ENCODE peak calls at places on chromosomes 16 and 17, in five cellular contexts. H, C, J, P and Q are unnamed samples.

GRCh38 chr16:22924492-22924891 is 110.5 kb downstream of the HS3ST2 start:
- DNase-seq in J (no peak), C (no peak), H (no peak), P (no peak), Q (no peak)

GRCh38 chr16:11374255-11374654 is 29.0 kb downstream of the RMI2 start:
- DNase-seq in J (no peak), P (no peak), H (no peak), C (peak; percentile 37), Q (no peak)

GRCh38 chr17:47952181-47953021 is 5.3 kb downstream of the PRR15L start:
- DNase-seq in H (no peak), J (no peak), P (no peak), C (no peak), Q (no peak)

GRCh38 chr16:72043539-72043938 is 10.8 kb upstream of the HP start:
- DNase-seq in C (no peak), H (no peak), P (no peak), J (no peak), Q (no peak)

GRCh38 chr16:81700071-81700779 is 78.9 kb upstream of the PLCG2 start:
- DNase-seq in C (no peak), H (no peak), P (no peak), J (no peak), Q (no peak)

GRCh38 chr17:44865231-44865660 is 17.6 kb downstream of the HIGD1B start:
- DNase-seq in H (peak; percentile 74), J (peak; percentile 79), P (peak; percentile 77), C (peak; percentile 80), Q (peak; percentile 34)

GRCh38 chr17:79606487-79606886 is 4.4 kb downstream of the RBFOX3 start:
- DNase-seq in H (no peak), C (no peak), J (no peak), P (no peak), Q (no peak)

GRCh38 chr17:79298801-79299200 is 224.2 kb downstream of the ENGASE start:
- DNase-seq in P (no peak), C (no peak), J (no peak), H (no peak), Q (no peak)

GRCh38 chr16:72189865-72190371 is 18.0 kb upstream of the PMFBP1 start:
- DNase-seq in H (no peak), J (no peak), P (no peak), C (peak; percentile 78), Q (no peak)

GRCh38 chr16:20844054-20844453 is 37.7 kb downstream of the REXO5 start:
- DNase-seq in H (no peak), P (no peak), C (no peak), J (no peak), Q (no peak)

GRCh38 chr17:40557531-40558299 is 7.6 kb downstream of the CCR7 start:
- DNase-seq in J (no peak), P (peak; percentile 65), C (no peak), H (no peak), Q (no peak)

GRCh38 chr16:78179666-78180065 is 80.2 kb downstream of the WWOX start:
- DNase-seq in C (no peak), H (no peak), P (no peak), J (no peak), Q (no peak)

GRCh38 chr17:58643147-58643546 is 48.7 kb downstream of the TEX14 start:
- DNase-seq in P (no peak), C (peak; percentile 37), H (no peak), J (no peak), Q (no peak)

GRCh38 chr16:12850186-12850585 is 46.5 kb upstream of the CPPED1 start:
- DNase-seq in H (no peak), P (no peak), J (no peak), C (no peak), Q (no peak)

GRCh38 chr17:2400877-2401425 is at the start of gene MNT:
- DNase-seq in C (peak; percentile 96), P (peak; percentile 99), H (peak; percentile 98), J (peak; percentile 94), Q (peak; percentile 94)

GRCh38 chr17:4542726-4543191 is 12.4 kb downstream of the MYBBP1A start:
- DNase-seq in H (no peak), P (no peak), J (no peak), C (no peak), Q (no peak)

GRCh38 chr17:40072481-40073346 is 9.9 kb downstream of the THRA start:
- DNase-seq in H (peak; percentile 33), P (no peak), J (peak; percentile 51), C (no peak), Q (no peak)

GRCh38 chr17:76791053-76791980 is 53.4 kb downstream of the MFSD11 start:
- DNase-seq in C (peak; percentile 29), P (peak; percentile 59), H (no peak), J (peak; percentile 62), Q (peak; percentile 17)

GRCh38 chr16:55398683-55399230 is 74.8 kb downstream of the IRX6 start:
- DNase-seq in P (no peak), C (no peak), J (no peak), H (peak; percentile 31), Q (no peak)

GRCh38 chr17:58452738-58453137 is 35.4 kb upstream of the RNF43 start:
- DNase-seq in J (no peak), H (no peak), P (no peak), C (peak; percentile 1), Q (no peak)

GRCh38 chr16:81521141-81521626 is 76.6 kb downstream of the CMIP start:
- DNase-seq in H (no peak), C (no peak), J (peak; percentile 84), P (peak; percentile 92), Q (no peak)

GRCh38 chr17:57366558-57367351 is 110.4 kb downstream of the MSI2 start:
- DNase-seq in H (no peak), P (no peak), J (no peak), C (no peak), Q (no peak)

GRCh38 chr16:85553436-85554113 is 59.5 kb upstream of the GSE1 start:
- DNase-seq in C (peak; percentile 69), P (peak; percentile 93), H (peak; percentile 73), J (no peak), Q (peak; percentile 83)

GRCh38 chr17:3794890-3795757 is 5.9 kb downstream of the ITGAE start:
- DNase-seq in C (no peak), J (no peak), P (no peak), H (no peak), Q (no peak)

DNA sequence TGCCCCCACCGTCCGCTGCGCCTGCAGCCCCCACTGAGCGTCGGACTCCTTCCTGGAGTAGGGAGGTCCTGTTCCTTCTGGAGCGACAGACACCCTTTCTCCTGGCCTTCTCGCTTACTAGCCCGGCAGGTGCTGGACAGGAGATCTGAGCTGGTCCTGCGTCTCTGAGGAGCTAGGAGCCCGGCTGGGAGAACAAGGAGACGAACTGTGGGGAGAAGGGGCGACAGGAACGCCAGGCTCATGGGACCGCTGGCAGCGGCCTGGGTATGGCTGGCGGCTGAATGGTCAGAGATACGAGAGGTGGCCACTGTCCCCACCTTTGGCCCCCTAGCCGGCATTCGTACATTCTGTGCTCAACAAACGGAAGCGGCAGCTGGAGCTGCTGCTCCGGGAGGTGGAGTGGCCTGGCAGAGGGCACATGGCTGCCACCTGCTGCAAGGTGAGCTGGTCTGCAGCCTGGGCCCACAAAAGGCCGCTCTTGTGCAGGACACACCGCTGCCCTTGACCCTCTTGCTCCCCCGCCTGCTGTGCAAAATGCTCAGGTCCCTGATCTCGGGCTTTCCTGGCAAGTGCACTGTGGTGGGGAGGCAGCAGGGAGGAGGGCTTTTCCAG is 2066.7 kb downstream of the TP53TG3F start:
- DNase-seq in C (no peak), P (no peak), J (peak; percentile 59), H (no peak), Q (no peak)
- H3K9me3 ChIP-seq in C (no peaks in the 10 kb centered on the region), P (peaks cover 4% of the 10 kb centered on the region), J (no peaks in the 10 kb centered on the region), H (peaks cover 67% of the 10 kb centered on the region), Q (no peaks in the 10 kb centered on the region)

DNA sequence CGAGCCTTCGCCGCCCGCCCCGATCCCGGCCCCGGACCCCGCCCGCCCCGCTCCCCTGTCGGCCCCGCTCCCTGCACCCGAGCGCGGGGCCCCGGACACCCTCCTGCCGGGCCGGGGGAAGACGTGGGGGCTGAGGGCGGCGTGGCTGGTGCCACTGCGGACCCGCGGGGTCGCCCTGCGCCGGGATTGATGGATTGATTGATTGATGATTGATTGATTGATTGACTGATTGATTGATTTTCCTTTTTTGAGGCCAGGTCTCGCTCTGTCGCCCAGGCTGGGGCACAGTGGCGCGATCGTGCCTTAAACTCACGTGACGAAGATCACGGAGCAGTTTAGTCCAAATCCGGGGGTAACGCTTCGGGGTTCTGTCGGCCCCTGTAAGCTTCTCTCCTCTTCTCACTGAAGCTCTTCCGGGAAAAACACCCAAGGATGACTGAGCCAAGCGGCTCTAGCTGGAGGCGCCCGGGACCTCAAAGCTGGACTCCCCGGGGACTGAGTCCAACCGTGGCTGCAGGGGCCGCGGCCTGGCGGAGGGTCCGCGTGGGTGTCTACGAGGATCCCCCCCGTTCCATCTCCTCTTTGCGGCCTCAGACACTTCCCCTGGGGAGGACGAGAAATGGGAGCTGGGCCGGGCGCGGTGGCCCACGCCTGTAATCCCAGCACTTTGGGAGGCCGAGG is 40.2 kb upstream of the BHLHA9 start:
- DNase-seq in P (no peak), H (no peak), J (no peak), C (no peak), Q (no peak)
- H3K27ac ChIP-seq in P (peak overlapping the region; percentile 67), H (no peak overlapping the region), J (no peak overlapping the region), C (no peak overlapping the region), Q (peak overlapping the region; percentile 41)

DNA sequence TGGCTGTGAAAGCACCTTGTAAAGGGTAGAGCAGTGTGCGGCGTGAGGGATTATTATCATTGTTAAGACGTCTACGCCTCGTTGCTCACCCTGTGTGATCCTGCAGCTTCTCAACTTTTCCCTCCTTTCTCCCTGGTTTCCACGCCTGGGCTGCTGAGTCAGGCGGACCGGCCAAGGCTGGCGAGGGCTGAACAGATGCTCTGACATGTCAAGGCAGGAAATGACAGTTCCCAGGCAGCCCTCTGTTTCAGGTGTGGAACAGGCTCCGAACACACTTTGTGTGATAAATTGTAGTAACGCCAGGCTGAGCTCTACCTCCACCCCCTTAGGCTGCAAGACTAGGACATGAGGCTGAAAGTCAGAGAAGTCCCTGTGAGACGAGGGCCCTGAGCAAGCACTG is 46.0 kb upstream of the TBX2 start:
- DNase-seq in P (peak; percentile 58), H (no peak), C (no peak), J (no peak), Q (no peak)
- H3K9me3 ChIP-seq in P (no peaks in the 10 kb centered on the region), H (no peaks in the 10 kb centered on the region), C (no peaks in the 10 kb centered on the region), J (no peaks in the 10 kb centered on the region), Q (no peaks in the 10 kb centered on the region)

GRCh38 chr16:51557670-51558069 is 406.6 kb upstream of the SALL1 start:
- DNase-seq in P (no peak), H (no peak), C (no peak), J (no peak), Q (no peak)

GRCh38 chr16:51553910-51554309 is 402.8 kb upstream of the SALL1 start:
- DNase-seq in J (no peak), P (no peak), H (no peak), C (peak; percentile 85), Q (no peak)

GRCh38 chr16:51553314-51553713 is 402.2 kb upstream of the SALL1 start:
- DNase-seq in P (no peak), H (no peak), J (no peak), C (no peak), Q (no peak)

DNA sequence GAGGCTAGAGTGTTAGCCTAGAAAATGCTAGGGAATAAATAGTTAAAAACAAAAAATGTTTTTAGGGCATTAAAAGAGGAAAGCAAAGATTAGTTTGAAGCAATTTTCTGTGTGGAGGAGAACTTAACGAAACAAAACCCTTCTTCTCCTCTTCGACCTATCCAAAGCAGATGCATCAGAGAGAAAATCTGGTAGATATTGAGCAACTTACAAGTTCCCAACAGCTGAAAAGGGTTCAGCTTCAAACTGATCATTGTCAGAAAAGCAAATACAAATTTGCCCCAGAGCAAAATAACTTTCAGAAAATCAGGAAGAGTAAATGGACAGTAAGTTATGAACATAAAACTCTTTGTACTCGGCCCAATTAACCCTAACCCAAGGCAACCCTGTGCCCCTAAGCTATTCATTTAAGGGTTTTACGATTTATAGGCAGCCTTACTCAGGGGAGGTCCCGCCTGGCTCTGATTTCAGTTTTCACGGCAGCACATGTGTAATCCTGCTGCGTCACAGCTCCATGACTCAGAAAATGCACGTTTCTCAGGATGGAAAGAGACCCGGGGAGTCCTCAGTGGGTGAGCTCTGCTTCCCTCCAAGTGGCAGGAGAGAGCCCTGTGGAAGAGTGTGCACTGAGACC is 405.7 kb upstream of the SALL1 start:
- DNase-seq in J (no peak), P (no peak), H (no peak), C (peak; percentile 97), Q (no peak)
- H3K27ac ChIP-seq in J (no peak overlapping the region), P (no peak overlapping the region), H (no peak overlapping the region), C (no peak overlapping the region), Q (no peak overlapping the region)